ENCODE peak calls at places on chromosomes 13 and 19, in nine cellular contexts. One of them, this sample, is unnamed. For H3K36me3, the result is how much of the 10 kb centered on the place peaks cover.

GRCh38 chr13:24153347-24153746 is 7.2 kb upstream of the SPATA13 start:
- DNase-seq in esophagus squamous epithelium: no peak
- DNase-seq in Peyer's patch: no peak
- DNase-seq in astrocyte: no peak
- DNase-seq in psoas muscle: no peak
- DNase-seq in stomach: no peak
- DNase-seq in PC-3: no peak
- DNase-seq in lower lobe of right lung: no peak
- DNase-seq in GM23248: no peak
- DNase-seq in this sample: no peak

GRCh38 chr13:76812206-76812882 is 73.9 kb downstream of the KCTD12 start:
- DNase-seq in lower lobe of right lung: no peak
- DNase-seq in GM23248: peak
- DNase-seq in stomach: no peak
- DNase-seq in astrocyte: no peak
- DNase-seq in Peyer's patch: no peak
- DNase-seq in esophagus squamous epithelium: no peak
- DNase-seq in PC-3: no peak
- DNase-seq in psoas muscle: peak
- DNase-seq in this sample: no peak

GRCh38 chr19:35268546-35269424 is at the start of gene USF2:
- DNase-seq in astrocyte: peak
- DNase-seq in psoas muscle: peak
- DNase-seq in GM23248: peak
- DNase-seq in PC-3: peak
- DNase-seq in esophagus squamous epithelium: no peak
- DNase-seq in stomach: peak
- DNase-seq in lower lobe of right lung: peak
- DNase-seq in Peyer's patch: peak
- DNase-seq in this sample: no peak

GRCh38 chr13:77696006-77696862 is 1.3 kb upstream of the SLAIN1 start:
- DNase-seq in esophagus squamous epithelium: no peak
- DNase-seq in lower lobe of right lung: no peak
- DNase-seq in psoas muscle: no peak
- DNase-seq in stomach: no peak
- DNase-seq in astrocyte: no peak
- DNase-seq in PC-3: peak
- DNase-seq in GM23248: no peak
- DNase-seq in Peyer's patch: no peak
- DNase-seq in this sample: no peak

GRCh38 chr13:111668451-111668850 is 348.0 kb downstream of the TEX29 start:
- DNase-seq in esophagus squamous epithelium: no peak
- DNase-seq in lower lobe of right lung: no peak
- DNase-seq in stomach: no peak
- DNase-seq in GM23248: no peak
- DNase-seq in astrocyte: no peak
- DNase-seq in PC-3: no peak
- DNase-seq in psoas muscle: peak
- DNase-seq in Peyer's patch: no peak
- DNase-seq in this sample: no peak

GRCh38 chr13:78137404-78138142 is 218.9 kb upstream of the EDNRB start:
- DNase-seq in astrocyte: peak
- DNase-seq in psoas muscle: no peak
- DNase-seq in PC-3: peak
- DNase-seq in lower lobe of right lung: no peak
- DNase-seq in stomach: no peak
- DNase-seq in esophagus squamous epithelium: no peak
- DNase-seq in Peyer's patch: no peak
- DNase-seq in GM23248: peak
- DNase-seq in this sample: no peak

GRCh38 chr13:31200636-31200970 is 828 bp downstream of the B3GLCT start:
- DNase-seq in astrocyte: no peak
- DNase-seq in psoas muscle: peak
- DNase-seq in lower lobe of right lung: peak
- DNase-seq in esophagus squamous epithelium: no peak
- DNase-seq in stomach: peak
- DNase-seq in GM23248: no peak
- DNase-seq in Peyer's patch: peak
- DNase-seq in PC-3: peak
- DNase-seq in this sample: no peak

GRCh38 chr19:15101479-15102082 is 5.6 kb upstream of the SYDE1 start:
- DNase-seq in GM23248: peak
- DNase-seq in Peyer's patch: peak
- DNase-seq in psoas muscle: no peak
- DNase-seq in esophagus squamous epithelium: no peak
- DNase-seq in stomach: peak
- DNase-seq in lower lobe of right lung: no peak
- DNase-seq in astrocyte: no peak
- DNase-seq in PC-3: peak
- DNase-seq in this sample: no peak

GRCh38 chr19:30577551-30578090 is 205.4 kb downstream of the ZNF536 start:
- DNase-seq in Peyer's patch: no peak
- DNase-seq in stomach: no peak
- DNase-seq in lower lobe of right lung: no peak
- DNase-seq in astrocyte: no peak
- DNase-seq in psoas muscle: no peak
- DNase-seq in PC-3: no peak
- DNase-seq in GM23248: no peak
- DNase-seq in esophagus squamous epithelium: no peak
- DNase-seq in this sample: no peak

GRCh38 chr13:61728468-61728867 is 312.8 kb upstream of the PCDH20 start:
- DNase-seq in esophagus squamous epithelium: no peak
- DNase-seq in psoas muscle: no peak
- DNase-seq in astrocyte: peak
- DNase-seq in stomach: no peak
- DNase-seq in GM23248: no peak
- DNase-seq in PC-3: no peak
- DNase-seq in lower lobe of right lung: no peak
- DNase-seq in Peyer's patch: no peak
- DNase-seq in this sample: no peak

GRCh38 chr19:29001922-29002247 is 211.1 kb downstream of the UQCRFS1 start:
- DNase-seq in stomach: no peak
- DNase-seq in esophagus squamous epithelium: no peak
- DNase-seq in PC-3: no peak
- DNase-seq in astrocyte: no peak
- DNase-seq in psoas muscle: no peak
- DNase-seq in lower lobe of right lung: no peak
- DNase-seq in GM23248: peak
- DNase-seq in Peyer's patch: no peak
- DNase-seq in this sample: no peak

GRCh38 chr13:31067416-31068118 is 94.1 kb downstream of the HSPH1 start:
- DNase-seq in lower lobe of right lung: no peak
- DNase-seq in stomach: no peak
- DNase-seq in Peyer's patch: no peak
- DNase-seq in psoas muscle: no peak
- DNase-seq in PC-3: peak
- DNase-seq in GM23248: peak
- DNase-seq in esophagus squamous epithelium: no peak
- DNase-seq in astrocyte: peak
- DNase-seq in this sample: no peak

GRCh38 chr13:45538382-45538781 is 73.6 kb downstream of the COG3 start:
- DNase-seq in stomach: no peak
- DNase-seq in psoas muscle: no peak
- DNase-seq in GM23248: no peak
- DNase-seq in esophagus squamous epithelium: no peak
- DNase-seq in lower lobe of right lung: no peak
- DNase-seq in Peyer's patch: no peak
- DNase-seq in astrocyte: no peak
- DNase-seq in PC-3: no peak
- DNase-seq in this sample: no peak

GRCh38 chr19:11054628-11055027 is 34.6 kb upstream of the LDLR start:
- DNase-seq in stomach: no peak
- DNase-seq in esophagus squamous epithelium: no peak
- DNase-seq in GM23248: no peak
- DNase-seq in Peyer's patch: no peak
- DNase-seq in PC-3: no peak
- DNase-seq in astrocyte: no peak
- DNase-seq in lower lobe of right lung: no peak
- DNase-seq in psoas muscle: no peak
- DNase-seq in this sample: no peak

GRCh38 chr19:11054200-11054599 is 35.1 kb upstream of the LDLR start:
- DNase-seq in astrocyte: no peak
- DNase-seq in stomach: no peak
- DNase-seq in psoas muscle: no peak
- DNase-seq in PC-3: no peak
- DNase-seq in lower lobe of right lung: no peak
- DNase-seq in GM23248: no peak
- DNase-seq in Peyer's patch: no peak
- DNase-seq in esophagus squamous epithelium: no peak
- DNase-seq in this sample: no peak

GRCh38 chr19:11059511-11060358 is 29.5 kb upstream of the LDLR start:
- DNase-seq in astrocyte: no peak
- DNase-seq in stomach: no peak
- DNase-seq in lower lobe of right lung: no peak
- DNase-seq in Peyer's patch: no peak
- DNase-seq in esophagus squamous epithelium: no peak
- DNase-seq in PC-3: no peak
- DNase-seq in psoas muscle: no peak
- DNase-seq in GM23248: no peak
- DNase-seq in this sample: no peak

GRCh38 chr19:11061951-11062350 is 27.3 kb upstream of the LDLR start:
- DNase-seq in psoas muscle: no peak
- DNase-seq in lower lobe of right lung: no peak
- DNase-seq in Peyer's patch: no peak
- DNase-seq in astrocyte: no peak
- DNase-seq in esophagus squamous epithelium: no peak
- DNase-seq in GM23248: no peak
- DNase-seq in stomach: no peak
- DNase-seq in PC-3: no peak
- DNase-seq in this sample: no peak

DNA sequence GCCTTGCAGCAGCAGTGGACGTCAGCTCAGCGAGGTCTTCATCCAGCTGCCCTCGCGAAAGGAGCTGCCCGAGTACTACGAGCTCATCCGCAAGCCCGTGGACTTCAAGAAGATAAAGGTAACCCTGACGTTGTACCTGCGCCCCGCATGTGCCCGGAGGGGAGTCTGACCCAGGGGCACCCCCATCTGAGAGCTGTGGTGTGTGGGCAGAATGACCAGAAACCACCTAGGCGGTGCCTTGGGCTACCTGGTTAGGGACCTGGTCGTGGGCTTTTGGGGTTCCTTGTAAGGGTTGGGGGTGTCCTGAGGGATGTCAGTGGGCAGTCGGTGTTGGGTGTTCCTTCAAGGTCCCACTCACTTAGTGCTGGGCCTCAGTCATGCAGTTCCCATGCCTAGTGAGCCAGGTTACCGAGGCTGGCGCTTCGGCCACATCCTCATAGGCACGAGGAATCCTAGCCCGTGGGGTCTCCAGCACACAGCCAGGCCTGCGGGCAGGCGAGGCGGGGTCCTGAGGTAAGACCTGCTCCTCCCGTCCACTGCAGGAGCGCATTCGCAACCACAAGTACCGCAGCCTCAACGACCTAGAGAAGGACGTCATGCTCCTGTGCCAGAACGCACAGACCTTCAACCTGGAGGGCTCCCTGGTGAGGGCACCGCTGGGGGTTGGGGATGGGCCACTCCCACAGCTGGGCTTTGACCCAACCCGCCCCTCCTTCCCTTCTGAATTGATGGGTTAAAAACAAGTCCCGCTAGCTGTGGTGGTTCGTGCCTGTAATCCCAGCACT is 30.8 kb upstream of the LDLR start:
- DNase-seq in astrocyte: no peak
- DNase-seq in lower lobe of right lung: no peak
- DNase-seq in psoas muscle: no peak
- DNase-seq in GM23248: no peak
- DNase-seq in stomach: no peak
- DNase-seq in Peyer's patch: peak
- DNase-seq in PC-3: no peak
- DNase-seq in esophagus squamous epithelium: no peak
- DNase-seq in this sample: no peak
- H3K36me3 ChIP-seq in astrocyte: under half
- H3K36me3 ChIP-seq in lower lobe of right lung: half or more
- H3K36me3 ChIP-seq in psoas muscle: under half
- H3K36me3 ChIP-seq in GM23248: under half
- H3K36me3 ChIP-seq in stomach: half or more
- H3K36me3 ChIP-seq in Peyer's patch: under half
- H3K36me3 ChIP-seq in PC-3: under half
- H3K36me3 ChIP-seq in esophagus squamous epithelium: half or more
- H3K36me3 ChIP-seq in this sample: under half

GRCh38 chr19:899363-900301 is 6.3 kb downstream of the RNU6-9 start:
- DNase-seq in Peyer's patch: no peak
- DNase-seq in lower lobe of right lung: no peak
- DNase-seq in psoas muscle: peak
- DNase-seq in esophagus squamous epithelium: no peak
- DNase-seq in GM23248: no peak
- DNase-seq in PC-3: no peak
- DNase-seq in stomach: no peak
- DNase-seq in astrocyte: no peak
- DNase-seq in this sample: no peak
- H3K27ac ChIP-seq in Peyer's patch: no peak
- H3K27ac ChIP-seq in lower lobe of right lung: no peak
- H3K27ac ChIP-seq in psoas muscle: no peak
- H3K27ac ChIP-seq in esophagus squamous epithelium: no peak
- H3K27ac ChIP-seq in GM23248: no peak
- H3K27ac ChIP-seq in PC-3: no peak
- H3K27ac ChIP-seq in stomach: no peak
- H3K27ac ChIP-seq in astrocyte: no peak
- H3K27ac ChIP-seq in this sample: no peak

GRCh38 chr13:112818040-112818697 is 128.3 kb downstream of the ATP11A start:
- DNase-seq in PC-3: no peak
- DNase-seq in GM23248: no peak
- DNase-seq in stomach: peak
- DNase-seq in lower lobe of right lung: no peak
- DNase-seq in esophagus squamous epithelium: no peak
- DNase-seq in Peyer's patch: no peak
- DNase-seq in astrocyte: no peak
- DNase-seq in psoas muscle: no peak
- DNase-seq in this sample: no peak
- H3K36me3 ChIP-seq in PC-3: under half
- H3K36me3 ChIP-seq in GM23248: under half
- H3K36me3 ChIP-seq in stomach: half or more
- H3K36me3 ChIP-seq in lower lobe of right lung: half or more
- H3K36me3 ChIP-seq in esophagus squamous epithelium: half or more
- H3K36me3 ChIP-seq in Peyer's patch: under half
- H3K36me3 ChIP-seq in astrocyte: under half
- H3K36me3 ChIP-seq in psoas muscle: under half
- H3K36me3 ChIP-seq in this sample: under half

DNA sequence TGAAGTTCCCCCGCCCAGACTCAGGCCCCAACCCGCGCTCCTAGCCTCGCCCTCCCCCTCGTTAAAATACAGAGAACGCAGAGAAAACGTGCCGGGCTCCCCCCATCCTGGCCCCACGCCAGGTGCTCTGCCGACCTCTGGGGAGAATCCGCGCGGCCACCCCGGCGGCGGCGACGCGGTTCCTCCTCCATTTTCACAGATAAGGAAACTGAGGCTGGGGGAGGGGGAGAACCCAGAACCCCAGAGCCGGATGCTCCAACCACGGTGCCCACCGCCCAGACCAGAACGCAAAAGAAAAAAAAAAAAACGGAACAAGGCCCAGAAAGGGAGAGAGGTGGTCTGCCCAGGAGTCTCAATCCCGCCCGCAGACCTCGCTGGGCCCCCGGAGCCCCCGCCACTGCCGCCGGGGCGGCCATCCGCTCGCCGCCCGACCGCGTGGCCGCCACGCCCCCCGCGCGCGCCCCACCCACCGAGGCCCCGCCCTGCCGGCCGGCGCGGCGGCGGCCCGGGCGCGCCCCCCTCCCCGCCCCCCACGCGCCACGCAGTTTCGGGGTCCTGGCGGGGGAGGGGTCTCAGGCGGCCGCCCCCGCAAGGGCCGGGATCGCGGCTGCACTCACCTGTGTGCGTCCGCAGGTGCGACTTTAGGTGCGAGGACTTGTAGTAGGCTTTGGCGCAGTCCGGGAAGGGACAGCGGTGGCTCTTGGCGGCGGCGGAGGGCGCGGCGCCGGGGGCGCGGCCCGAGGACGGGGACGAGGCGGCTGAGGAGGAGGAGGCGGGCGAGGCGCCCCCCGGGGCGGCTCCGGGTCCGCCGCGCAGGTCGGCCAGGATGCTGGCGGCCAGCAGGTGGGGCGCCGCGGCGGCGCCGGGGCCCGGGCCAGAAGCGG is 713 bp downstream of the KLF16 start:
- DNase-seq in PC-3: peak
- DNase-seq in lower lobe of right lung: no peak
- DNase-seq in astrocyte: no peak
- DNase-seq in esophagus squamous epithelium: no peak
- DNase-seq in Peyer's patch: no peak
- DNase-seq in stomach: no peak
- DNase-seq in GM23248: peak
- DNase-seq in psoas muscle: no peak
- DNase-seq in this sample: no peak
- H3K27ac ChIP-seq in PC-3: no peak
- H3K27ac ChIP-seq in lower lobe of right lung: peak
- H3K27ac ChIP-seq in astrocyte: peak
- H3K27ac ChIP-seq in esophagus squamous epithelium: peak
- H3K27ac ChIP-seq in Peyer's patch: peak
- H3K27ac ChIP-seq in stomach: peak
- H3K27ac ChIP-seq in GM23248: peak
- H3K27ac ChIP-seq in psoas muscle: peak
- H3K27ac ChIP-seq in this sample: no peak

This sample was measured in thoracic aorta.